ENCODE peak calls at places on chromosomes 12 and 14, in nine cellular contexts. Z is fibroblast of lung, T is thyroid gland, H is heart left ventricle, P is thoracic aorta, B is fibroblast of the aortic adventitia, Y is ovary, W is mammary epithelial cell, E is tibial artery. S is an unnamed sample.
A peak's percentile ranks its signal among the peaks of the same experiment; 100 is the strongest.

GRCh38 chr12:94426049-94426448 is 33.6 kb downstream of the CEP83 start:
- DNase-seq in Z (no peak), T (no peak), H (no peak), P (no peak), B (no peak), Y (no peak), W (no peak), E (no peak), S (no peak)

GRCh38 chr12:116443706-116444589 is 115.2 kb upstream of the MAP1LC3B2 start:
- DNase-seq in Z (no peak), T (no peak), H (no peak), P (no peak), B (no peak), Y (no peak), W (peak; percentile 40), E (no peak), S (no peak)

GRCh38 chr12:79561401-79562132 is 129.2 kb downstream of the PAWR start:
- DNase-seq in Z (no peak), T (no peak), H (no peak), P (no peak), B (no peak), Y (no peak), W (no peak), E (no peak), S (no peak)

GRCh38 chr14:35393826-35394225 is 10.7 kb downstream of the NFKBIA start:
- DNase-seq in Z (no peak), T (no peak), H (no peak), P (no peak), B (no peak), Y (no peak), W (no peak), E (no peak), S (no peak)

GRCh38 chr14:69708049-69708448 is 58.9 kb upstream of the SRSF5 start:
- DNase-seq in Z (no peak), T (no peak), H (no peak), P (no peak), B (no peak), Y (no peak), W (no peak), E (no peak), S (no peak)

GRCh38 chr14:64337901-64338615 is 43.9 kb upstream of the ESR2 start:
- DNase-seq in Z (peak; percentile 62), T (peak; percentile 45), H (peak; percentile 39), P (peak; percentile 25), B (peak; percentile 42), Y (no peak), W (peak; percentile 66), E (peak; percentile 70), S (peak; percentile 73)

GRCh38 chr14:49549881-49550280 is 36.3 kb downstream of the RPS29 start:
- DNase-seq in Z (peak; percentile 32), T (no peak), H (no peak), P (no peak), B (peak; percentile 24), Y (no peak), W (peak; percentile 78), E (no peak), S (peak; percentile 4)

GRCh38 chr12:43310596-43310995 is 241.4 kb downstream of the ADAMTS20 start:
- DNase-seq in Z (no peak), T (no peak), H (no peak), P (no peak), B (no peak), Y (no peak), W (no peak), E (no peak), S (no peak)

DNA sequence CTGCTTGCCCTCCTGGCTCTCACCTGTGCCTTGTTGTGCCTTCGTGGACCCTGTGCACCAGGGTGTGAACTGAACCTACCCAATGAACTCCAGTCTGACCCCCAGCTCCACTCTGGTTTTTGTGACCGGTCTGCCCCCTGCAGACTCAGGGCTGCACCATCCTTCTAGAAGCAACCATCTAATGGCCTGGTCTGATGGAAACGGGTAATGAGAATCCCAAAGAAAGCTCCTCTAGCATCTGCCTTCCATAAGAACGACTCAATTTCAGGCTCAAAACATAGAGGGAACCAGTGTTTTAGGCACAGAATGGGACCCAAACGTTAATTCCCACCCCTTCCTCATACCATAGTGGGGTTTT is 176.7 kb upstream of the PRMT8 start:
- DNase-seq in Z (no peak), T (no peak), H (no peak), P (no peak), B (no peak), Y (no peak), W (no peak), E (no peak), S (no peak)
- TF ChIP-seq CTCF in Z (peak; percentile 9), T (no peak), H (no peak), P (no peak), B (peak; percentile 4), Y (no peak), W (no peak), E (no peak), S (no peak)

GRCh38 chr12:54417712-54418440 is 1.2 kb downstream of the ITGA5 start:
- DNase-seq in Z (peak; percentile 39), T (no peak), H (peak; percentile 58), P (no peak), B (no peak), Y (peak; percentile 62), W (no peak), E (no peak), S (peak; percentile 37)

GRCh38 chr12:54419088-54419887 is at the start of gene ITGA5:
- DNase-seq in Z (peak; percentile 71), T (peak; percentile 83), H (peak; percentile 90), P (no peak), B (peak; percentile 65), Y (peak; percentile 87), W (peak; percentile 76), E (peak; percentile 86), S (peak; percentile 86)

GRCh38 chr12:54418441-54419087 is 502 bp downstream of the ITGA5 start:
- DNase-seq in Z (no peak), T (no peak), H (no peak), P (no peak), B (no peak), Y (no peak), W (no peak), E (no peak), S (no peak)

GRCh38 chr12:54415223-54415929 is 3.7 kb downstream of the ITGA5 start:
- DNase-seq in Z (no peak), T (peak; percentile 29), H (peak; percentile 26), P (no peak), B (no peak), Y (no peak), W (no peak), E (peak; percentile 5), S (no peak)

DNA sequence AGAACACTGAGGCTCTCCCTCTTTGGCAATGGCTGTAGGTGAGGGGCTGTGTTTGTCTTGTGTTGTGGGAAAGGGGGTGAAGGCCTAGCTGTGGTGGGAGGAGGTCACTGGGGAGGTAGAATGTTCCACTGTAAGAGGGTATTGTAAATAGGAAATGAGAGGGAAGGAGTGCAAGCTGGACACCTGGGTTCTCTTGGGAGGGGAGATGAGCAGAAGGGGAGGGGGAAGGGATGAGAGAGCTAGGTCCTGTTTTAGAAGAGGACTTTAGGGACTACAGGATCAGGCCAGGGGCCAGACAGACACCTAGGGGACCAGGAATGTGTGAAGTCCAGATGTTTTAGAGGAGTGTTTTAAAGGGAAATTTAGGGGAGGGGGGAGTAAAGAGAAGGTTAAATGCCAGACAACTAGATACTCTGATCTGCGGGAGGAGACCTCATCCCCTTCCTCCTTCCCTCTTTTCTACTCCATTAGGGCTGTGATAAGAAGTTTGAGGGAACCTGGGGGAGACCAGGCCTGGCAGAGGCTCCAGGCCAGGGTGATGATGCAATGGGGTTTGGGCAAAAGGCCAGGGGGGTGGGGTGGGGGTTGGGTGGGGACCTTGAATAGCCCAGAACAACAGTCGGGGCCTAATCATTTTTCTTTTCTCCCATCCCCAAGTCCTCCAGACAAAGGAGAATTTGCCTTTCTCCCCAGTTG is 2.0 kb downstream of the ITGA5 start:
- DNase-seq in Z (no peak), T (no peak), H (peak; percentile 28), P (no peak), B (peak; percentile 54), Y (peak; percentile 67), W (no peak), E (no peak), S (peak; percentile 49)
- TF ChIP-seq CTCF in Z (no peak), T (no peak), H (no peak), P (no peak), B (no peak), Y (no peak), W (no peak), E (no peak), S (no peak)

GRCh38 chr14:102086346-102086971 is 385 bp downstream of the HSP90AA1 start:
- DNase-seq in Z (peak; percentile 66), T (peak; percentile 47), H (peak; percentile 58), P (no peak), B (peak; percentile 69), Y (peak; percentile 71), W (peak; percentile 46), E (peak; percentile 45), S (peak; percentile 46)

GRCh38 chr14:102088012-102088792 is 1.4 kb upstream of the HSP90AA1 start:
- DNase-seq in Z (no peak), T (peak; percentile 30), H (peak; percentile 63), P (no peak), B (no peak), Y (peak; percentile 61), W (peak; percentile 42), E (peak; percentile 54), S (no peak)

GRCh38 chr14:102087762-102088011 is 843 bp upstream of the HSP90AA1 start:
- DNase-seq in Z (no peak), T (no peak), H (no peak), P (no peak), B (no peak), Y (no peak), W (no peak), E (no peak), S (no peak)

GRCh38 chr14:102085503-102085902 is 1.3 kb downstream of the HSP90AA1 start:
- DNase-seq in Z (no peak), T (no peak), H (no peak), P (no peak), B (no peak), Y (no peak), W (no peak), E (no peak), S (peak; percentile 32)

GRCh38 chr14:102086972-102087761 is at the start of gene HSP90AA1:
- DNase-seq in Z (peak; percentile 85), T (peak; percentile 90), H (peak; percentile 96), P (peak; percentile 78), B (peak; percentile 88), Y (peak; percentile 97), W (peak; percentile 90), E (peak; percentile 89), S (peak; percentile 90)
- TF ChIP-seq CTCF in Z (no peak), T (no peak), H (no peak), P (no peak), B (peak; percentile 8), Y (peak; percentile 14), W (peak; percentile 4), E (no peak), S (no peak)

DNA sequence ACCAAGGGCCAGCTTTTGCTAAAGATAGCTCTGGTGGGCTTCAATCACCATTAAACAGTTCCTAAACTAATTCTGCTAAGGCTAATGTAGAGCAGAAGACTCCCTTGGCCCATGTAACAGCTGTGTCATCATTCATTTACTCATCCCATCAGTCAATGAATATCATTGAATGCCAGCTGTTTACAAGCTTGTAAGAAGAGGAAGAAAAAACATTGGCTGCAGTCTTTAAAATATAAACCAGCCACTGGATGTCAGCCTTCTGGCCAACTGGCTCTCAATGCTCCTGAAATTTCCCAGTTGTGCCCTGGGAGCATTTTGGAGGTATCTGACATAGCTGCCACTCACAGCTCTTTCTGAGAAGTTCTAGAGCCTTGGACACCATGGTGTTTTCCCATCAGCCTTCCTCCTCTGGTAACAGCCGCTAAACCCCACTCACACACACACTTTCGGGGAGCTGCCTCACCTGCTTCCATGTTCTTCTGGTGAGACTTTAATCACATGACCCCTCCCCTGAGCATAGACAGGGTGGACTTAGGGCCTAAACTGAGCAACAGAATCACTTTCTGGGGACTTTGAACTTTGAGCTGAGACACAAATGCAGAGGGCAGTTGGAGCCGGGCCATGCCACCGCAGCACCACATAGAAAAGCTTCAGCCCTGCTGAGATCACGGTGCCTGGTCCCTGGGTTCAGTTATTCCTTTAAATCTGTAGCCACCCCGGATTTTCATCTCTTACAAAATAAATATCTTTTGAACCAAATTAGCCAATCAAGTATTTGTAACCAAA is 18.2 kb upstream of the MAP3K9 start:
- DNase-seq in Z (no peak), T (no peak), H (no peak), P (no peak), B (no peak), Y (no peak), W (peak; percentile 29), E (no peak), S (no peak)
- TF ChIP-seq CTCF in Z (no peak), T (no peak), H (no peak), P (no peak), B (no peak), Y (no peak), W (peak; percentile 14), E (no peak), S (no peak)